ENCODE peak calls at places on chromosomes 1 and 21, in six cellular contexts. D is H9; Q is CD8-positive, alpha-beta memory T cell; U is tibial nerve; T is heart right ventricle; M is gastrocnemius medialis. W is an unnamed sample.

GRCh38 chr1:87449348-87449963 is 120.8 kb downstream of the LMO4 start:
- DNase-seq in D (no peak), Q (peak; percentile 1), U (no peak), T (peak; percentile 76), M (no peak), W (peak; percentile 36)

GRCh38 chr21:43209575-43210453 is 41.0 kb downstream of the CRYAA start:
- DNase-seq in D (peak; percentile 21), Q (no peak), U (peak; percentile 3), T (no peak), M (no peak), W (no peak)

GRCh38 chr1:115888976-115889375 is 48.0 kb upstream of the NHLH2 start:
- DNase-seq in D (no peak), Q (no peak), U (no peak), T (no peak), M (no peak), W (no peak)

GRCh38 chr1:154987326-154987725 is 4.2 kb downstream of the FLAD1 start:
- DNase-seq in D (no peak), Q (no peak), U (no peak), T (no peak), M (no peak), W (no peak)

GRCh38 chr1:59107516-59107915 is 189.4 kb upstream of the FGGY start:
- DNase-seq in D (no peak), Q (no peak), U (peak; percentile 73), T (peak; percentile 69), M (peak; percentile 87), W (peak; percentile 53)

GRCh38 chr1:54108156-54108555 is 44.6 kb downstream of the CDCP2 start:
- DNase-seq in D (no peak), Q (no peak), U (no peak), T (no peak), M (no peak), W (no peak)

GRCh38 chr1:8201331-8201861 is 116.5 kb upstream of the SLC45A1 start:
- DNase-seq in D (no peak), Q (no peak), U (no peak), T (no peak), M (no peak), W (no peak)

GRCh38 chr1:91383461-91383860 is 21.2 kb downstream of the HFM1 start:
- DNase-seq in D (no peak), Q (no peak), U (no peak), T (no peak), M (no peak), W (no peak)

GRCh38 chr1:236603896-236604217 is 459 bp downstream of the HEATR1 start:
- DNase-seq in D (no peak), Q (peak; percentile 14), U (no peak), T (no peak), M (no peak), W (no peak)

GRCh38 chr1:172549621-172550280 is 16.8 kb downstream of the SUCO start:
- DNase-seq in D (no peak), Q (no peak), U (no peak), T (no peak), M (no peak), W (no peak)

GRCh38 chr1:47866631-47867446 is 130.3 kb downstream of the TRABD2B start:
- DNase-seq in D (no peak), Q (no peak), U (no peak), T (no peak), M (no peak), W (no peak)

GRCh38 chr1:155694167-155694566 is 5.3 kb downstream of the DAP3 start:
- DNase-seq in D (no peak), Q (no peak), U (no peak), T (no peak), M (no peak), W (no peak)

GRCh38 chr1:109197163-109198042 is 16.3 kb upstream of the SARS1 start:
- DNase-seq in D (peak; percentile 50), Q (no peak), U (no peak), T (peak; percentile 20), M (no peak), W (peak; percentile 20)

GRCh38 chr21:22711636-22712035 is 1713.4 kb downstream of the NCAM2 start:
- DNase-seq in D (no peak), Q (no peak), U (no peak), T (no peak), M (no peak), W (no peak)

GRCh38 chr1:8908388-8909151 is 30.1 kb upstream of the ENO1 start:
- DNase-seq in D (no peak), Q (no peak), U (no peak), T (no peak), M (no peak), W (no peak)

GRCh38 chr1:235929216-235929615 is 62.5 kb upstream of the LYST start:
- DNase-seq in D (no peak), Q (no peak), U (no peak), T (no peak), M (no peak), W (no peak)

GRCh38 chr21:27315373-27315772 is 348.5 kb upstream of the ADAMTS5 start:
- DNase-seq in D (no peak), Q (no peak), U (no peak), T (no peak), M (no peak), W (no peak)

GRCh38 chr21:27314096-27314495 is 347.2 kb upstream of the ADAMTS5 start:
- DNase-seq in D (no peak), Q (no peak), U (no peak), T (no peak), M (no peak), W (no peak)
- H3K9me3 ChIP-seq in D (no peaks in the 10 kb centered on the region), Q (no peaks in the 10 kb centered on the region), U (no peaks in the 10 kb centered on the region), T (no peaks in the 10 kb centered on the region), M (no peaks in the 10 kb centered on the region), W (peaks cover 11% of the 10 kb centered on the region)

GRCh38 chr1:4166711-4167110 is 266.6 kb upstream of the C1orf174 start:
- DNase-seq in D (no peak), Q (no peak), U (no peak), T (no peak), M (no peak), W (no peak)

GRCh38 chr1:4156241-4156640 is 256.2 kb upstream of the C1orf174 start:
- DNase-seq in D (no peak), Q (no peak), U (no peak), T (no peak), M (no peak), W (no peak)

GRCh38 chr1:4165901-4166300 is 265.8 kb upstream of the C1orf174 start:
- DNase-seq in D (no peak), Q (no peak), U (no peak), T (no peak), M (no peak), W (no peak)

GRCh38 chr1:4160181-4160580 is 260.1 kb upstream of the C1orf174 start:
- DNase-seq in D (peak; percentile 12), Q (no peak), U (no peak), T (no peak), M (no peak), W (no peak)

GRCh38 chr1:4161271-4162006 is 261.4 kb upstream of the C1orf174 start:
- DNase-seq in D (peak; percentile 13), Q (no peak), U (no peak), T (no peak), M (no peak), W (no peak)
- H3K9me3 ChIP-seq in D (no peaks in the 10 kb centered on the region), Q (no peaks in the 10 kb centered on the region), U (no peaks in the 10 kb centered on the region), T (no peaks in the 10 kb centered on the region), M (no peaks in the 10 kb centered on the region), W (no peaks in the 10 kb centered on the region)

GRCh38 chr1:2933431-2934172 is 87.7 kb upstream of the ACTRT2 start:
- DNase-seq in D (no peak), Q (no peak), U (no peak), T (no peak), M (no peak), W (no peak)

GRCh38 chr1:2930016-2930815 is 91.1 kb upstream of the ACTRT2 start:
- DNase-seq in D (no peak), Q (no peak), U (no peak), T (no peak), M (no peak), W (no peak)

GRCh38 chr1:2930971-2931721 is 90.1 kb upstream of the ACTRT2 start:
- DNase-seq in D (no peak), Q (no peak), U (no peak), T (no peak), M (no peak), W (no peak)

GRCh38 chr1:2932671-2933350 is 88.5 kb upstream of the ACTRT2 start:
- DNase-seq in D (no peak), Q (no peak), U (no peak), T (no peak), M (no peak), W (no peak)

GRCh38 chr1:2931722-2932401 is 89.4 kb upstream of the ACTRT2 start:
- DNase-seq in D (no peak), Q (no peak), U (no peak), T (no peak), M (no peak), W (no peak)
- H3K9me3 ChIP-seq in D (peaks cover 83% of the 10 kb centered on the region), Q (no peaks in the 10 kb centered on the region), U (no peaks in the 10 kb centered on the region), T (no peaks in the 10 kb centered on the region), M (no peaks in the 10 kb centered on the region), W (no peaks in the 10 kb centered on the region)

DNA sequence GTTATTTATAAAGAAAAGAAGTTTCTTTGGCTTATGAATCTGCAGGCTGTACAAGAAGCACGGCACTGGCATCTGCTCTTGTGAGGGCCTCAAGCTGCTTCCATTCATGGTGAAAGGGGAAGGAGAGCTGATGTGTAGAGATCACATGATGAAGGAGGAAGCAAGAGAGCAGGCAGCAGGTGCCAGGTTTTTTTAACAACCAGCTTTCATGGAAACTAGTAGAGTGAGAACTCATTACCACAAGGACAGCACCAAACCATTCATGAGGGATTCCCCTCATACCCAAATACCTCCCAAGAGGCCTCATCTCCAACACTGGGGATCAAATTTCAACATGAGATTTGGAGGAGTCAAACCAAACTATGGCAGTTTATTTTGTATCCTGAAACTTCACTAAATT is 85.8 kb upstream of the CAMK1G start:
- DNase-seq in D (no peak), Q (no peak), U (no peak), T (no peak), M (no peak), W (no peak)
- H3K9me3 ChIP-seq in D (no peaks in the 10 kb centered on the region), Q (peaks cover 6% of the 10 kb centered on the region), U (no peaks in the 10 kb centered on the region), T (peaks cover 4% of the 10 kb centered on the region), M (no peaks in the 10 kb centered on the region), W (peaks cover 61% of the 10 kb centered on the region)